ENCODE peak calls at places on chromosomes 5 and 9, in four cellular contexts. One of them, this sample, is unnamed.

GRCh38 chr9:104772707-104773106 is 8.8 kb downstream of the NIPSNAP3B start:
- DNase-seq in breast epithelium: no peak
- DNase-seq in lower lobe of right lung: no peak
- DNase-seq in choroid plexus epithelial cell: peak
- DNase-seq in this sample: no peak

GRCh38 chr5:57009811-57010210 is 57.9 kb upstream of the MIER3 start:
- DNase-seq in lower lobe of right lung: no peak
- DNase-seq in choroid plexus epithelial cell: peak
- DNase-seq in breast epithelium: no peak
- DNase-seq in this sample: no peak

GRCh38 chr5:3446410-3446809 is 149.2 kb upstream of the IRX1 start:
- DNase-seq in choroid plexus epithelial cell: no peak
- DNase-seq in breast epithelium: no peak
- DNase-seq in lower lobe of right lung: no peak
- DNase-seq in this sample: no peak

GRCh38 chr5:132426525-132427138 is 57.1 kb downstream of the SLC22A5 start:
- DNase-seq in choroid plexus epithelial cell: peak
- DNase-seq in breast epithelium: no peak
- DNase-seq in lower lobe of right lung: peak
- DNase-seq in this sample: peak

GRCh38 chr5:62286834-62287611 is 19.0 kb upstream of the KIF2A start:
- DNase-seq in lower lobe of right lung: no peak
- DNase-seq in choroid plexus epithelial cell: no peak
- DNase-seq in breast epithelium: no peak
- DNase-seq in this sample: peak

GRCh38 chr5:113255105-113255504 is 179.7 kb downstream of the TSSK1B start:
- DNase-seq in lower lobe of right lung: no peak
- DNase-seq in choroid plexus epithelial cell: peak
- DNase-seq in breast epithelium: no peak
- DNase-seq in this sample: no peak

GRCh38 chr9:15697459-15697858 is 144.6 kb downstream of the CCDC171 start:
- DNase-seq in breast epithelium: no peak
- DNase-seq in lower lobe of right lung: no peak
- DNase-seq in choroid plexus epithelial cell: peak
- DNase-seq in this sample: peak

GRCh38 chr5:154857534-154858250 is 735 bp upstream of the CNOT8 start:
- DNase-seq in breast epithelium: peak
- DNase-seq in choroid plexus epithelial cell: peak
- DNase-seq in lower lobe of right lung: peak
- DNase-seq in this sample: peak

GRCh38 chr9:107029146-107029545 is 166.2 kb downstream of the ZNF462 start:
- DNase-seq in lower lobe of right lung: no peak
- DNase-seq in breast epithelium: no peak
- DNase-seq in choroid plexus epithelial cell: no peak
- DNase-seq in this sample: no peak

GRCh38 chr5:135127604-135128240 is 93.7 kb upstream of the PITX1 start:
- DNase-seq in choroid plexus epithelial cell: peak
- DNase-seq in breast epithelium: no peak
- DNase-seq in lower lobe of right lung: no peak
- DNase-seq in this sample: peak

GRCh38 chr5:83559141-83559785 is 87.7 kb downstream of the VCAN start:
- DNase-seq in lower lobe of right lung: no peak
- DNase-seq in choroid plexus epithelial cell: peak
- DNase-seq in breast epithelium: no peak
- DNase-seq in this sample: no peak

GRCh38 chr9:127629468-127630081 is 17.5 kb downstream of the STXBP1 start:
- DNase-seq in choroid plexus epithelial cell: peak
- DNase-seq in lower lobe of right lung: no peak
- DNase-seq in breast epithelium: no peak
- DNase-seq in this sample: peak

GRCh38 chr5:104412649-104413240 is 850.2 kb upstream of the NUDT12 start:
- DNase-seq in breast epithelium: no peak
- DNase-seq in choroid plexus epithelial cell: peak
- DNase-seq in lower lobe of right lung: no peak
- DNase-seq in this sample: peak

GRCh38 chr9:14400658-14400995 is 86.7 kb upstream of the NFIB start:
- DNase-seq in breast epithelium: no peak
- DNase-seq in choroid plexus epithelial cell: peak
- DNase-seq in lower lobe of right lung: no peak
- DNase-seq in this sample: peak

GRCh38 chr5:131974622-131974955 is 29.1 kb upstream of the MEIKIN start:
- DNase-seq in choroid plexus epithelial cell: no peak
- DNase-seq in breast epithelium: no peak
- DNase-seq in lower lobe of right lung: no peak
- DNase-seq in this sample: no peak

GRCh38 chr5:58849995-58850667 is 267.3 kb downstream of the RAB3C start:
- DNase-seq in breast epithelium: no peak
- DNase-seq in lower lobe of right lung: peak
- DNase-seq in choroid plexus epithelial cell: peak
- DNase-seq in this sample: peak

GRCh38 chr5:168085321-168086040 is 206.0 kb upstream of the WWC1 start:
- DNase-seq in lower lobe of right lung: no peak
- DNase-seq in choroid plexus epithelial cell: no peak
- DNase-seq in breast epithelium: no peak
- DNase-seq in this sample: no peak

GRCh38 chr9:14119694-14120514 is 194.0 kb downstream of the NFIB start:
- DNase-seq in breast epithelium: no peak
- DNase-seq in choroid plexus epithelial cell: peak
- DNase-seq in lower lobe of right lung: no peak
- DNase-seq in this sample: peak

GRCh38 chr5:36728697-36729543 is 122.5 kb downstream of the SLC1A3 start:
- DNase-seq in breast epithelium: no peak
- DNase-seq in choroid plexus epithelial cell: peak
- DNase-seq in lower lobe of right lung: no peak
- DNase-seq in this sample: peak

GRCh38 chr5:153965102-153965645 is 73.5 kb downstream of the FAM114A2 start:
- DNase-seq in lower lobe of right lung: no peak
- DNase-seq in choroid plexus epithelial cell: peak
- DNase-seq in breast epithelium: no peak
- DNase-seq in this sample: peak

GRCh38 chr9:135415586-135415985 is 64.0 kb upstream of the PPP1R26 start:
- DNase-seq in breast epithelium: peak
- DNase-seq in lower lobe of right lung: no peak
- DNase-seq in choroid plexus epithelial cell: no peak
- DNase-seq in this sample: no peak

GRCh38 chr5:6606884-6607558 is 25.8 kb downstream of the NSUN2 start:
- DNase-seq in lower lobe of right lung: no peak
- DNase-seq in breast epithelium: no peak
- DNase-seq in choroid plexus epithelial cell: no peak
- DNase-seq in this sample: no peak

GRCh38 chr5:58156354-58156753 is 303.5 kb downstream of the PLK2 start:
- DNase-seq in choroid plexus epithelial cell: peak
- DNase-seq in breast epithelium: no peak
- DNase-seq in lower lobe of right lung: no peak
- DNase-seq in this sample: peak

GRCh38 chr9:1837453-1838084 is 177.6 kb upstream of the SMARCA2 start:
- DNase-seq in lower lobe of right lung: no peak
- DNase-seq in choroid plexus epithelial cell: peak
- DNase-seq in breast epithelium: no peak
- DNase-seq in this sample: peak

DNA sequence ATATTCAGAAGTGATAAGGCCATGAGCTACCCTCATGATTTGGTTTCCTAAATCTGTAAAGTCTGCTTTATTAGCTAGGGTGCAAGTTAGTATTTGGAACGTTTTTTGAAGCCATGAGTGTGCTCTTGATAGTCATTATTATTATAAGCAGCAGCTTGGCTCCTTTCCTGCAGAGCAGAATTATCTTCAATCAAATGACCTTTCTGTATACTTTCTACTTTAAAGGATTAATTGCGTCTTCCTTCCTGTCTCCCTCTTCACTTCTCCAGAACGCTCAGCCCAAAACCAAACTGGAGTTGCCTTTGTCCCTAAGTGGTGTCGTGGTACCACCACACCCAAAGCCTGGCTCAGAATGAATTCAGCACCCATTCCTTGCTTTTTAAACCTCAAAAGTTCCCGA is 211.3 kb downstream of the ARHGAP26 start:
- DNase-seq in choroid plexus epithelial cell: no peak
- DNase-seq in breast epithelium: no peak
- DNase-seq in lower lobe of right lung: no peak
- DNase-seq in this sample: no peak
- H3K4me3 ChIP-seq in choroid plexus epithelial cell: no peak
- H3K4me3 ChIP-seq in breast epithelium: no peak
- H3K4me3 ChIP-seq in lower lobe of right lung: no peak
- H3K4me3 ChIP-seq in this sample: no peak

GRCh38 chr5:125412051-125412560 is 665.7 kb upstream of the ZNF608 start:
- DNase-seq in breast epithelium: no peak
- DNase-seq in lower lobe of right lung: no peak
- DNase-seq in choroid plexus epithelial cell: peak
- DNase-seq in this sample: peak

GRCh38 chr5:125409496-125410351 is 663.3 kb upstream of the ZNF608 start:
- DNase-seq in lower lobe of right lung: no peak
- DNase-seq in breast epithelium: no peak
- DNase-seq in choroid plexus epithelial cell: peak
- DNase-seq in this sample: peak

GRCh38 chr5:125411163-125412050 is 665.0 kb upstream of the ZNF608 start:
- DNase-seq in breast epithelium: no peak
- DNase-seq in choroid plexus epithelial cell: peak
- DNase-seq in lower lobe of right lung: no peak
- DNase-seq in this sample: peak

GRCh38 chr5:125409101-125409495 is 662.7 kb upstream of the ZNF608 start:
- DNase-seq in choroid plexus epithelial cell: peak
- DNase-seq in breast epithelium: no peak
- DNase-seq in lower lobe of right lung: no peak
- DNase-seq in this sample: peak

DNA sequence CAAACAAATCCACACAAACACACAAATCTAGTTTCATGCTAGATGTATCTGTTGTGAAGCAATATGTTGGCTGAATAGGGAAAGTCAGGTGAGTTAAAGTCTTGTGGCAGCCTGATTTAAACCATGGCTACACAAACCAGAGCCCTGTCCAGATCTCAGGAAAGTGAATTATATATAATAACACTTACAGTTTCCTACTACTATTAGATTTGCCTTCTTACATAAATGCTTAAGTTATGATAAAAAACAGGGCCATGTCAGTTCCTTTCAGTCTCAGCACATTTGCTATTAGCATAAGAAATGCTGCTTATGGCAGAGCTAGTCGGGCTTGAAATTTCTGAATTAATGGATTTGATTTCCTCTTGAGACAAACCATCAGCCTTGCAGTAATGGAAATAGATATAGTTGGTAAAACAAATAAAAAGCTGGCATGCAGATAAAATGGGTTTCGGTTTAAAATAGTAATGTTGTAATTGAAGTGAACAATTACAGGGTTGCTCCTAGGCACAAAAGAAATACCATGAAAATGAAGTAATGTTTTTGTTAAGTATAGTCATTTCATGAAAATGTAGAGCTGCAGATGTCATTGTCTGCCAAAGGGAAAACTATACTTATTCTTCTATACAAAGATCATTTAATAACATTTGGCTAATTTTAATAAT is 664.2 kb upstream of the ZNF608 start:
- DNase-seq in choroid plexus epithelial cell: peak
- DNase-seq in breast epithelium: no peak
- DNase-seq in lower lobe of right lung: no peak
- DNase-seq in this sample: peak
- H3K4me3 ChIP-seq in choroid plexus epithelial cell: no peak
- H3K4me3 ChIP-seq in breast epithelium: no peak
- H3K4me3 ChIP-seq in lower lobe of right lung: no peak
- H3K4me3 ChIP-seq in this sample: no peak

GRCh38 chr9:36488322-36488838 is 84.3 kb upstream of the MELK start:
- DNase-seq in choroid plexus epithelial cell: no peak
- DNase-seq in breast epithelium: no peak
- DNase-seq in lower lobe of right lung: no peak
- DNase-seq in this sample: no peak
- H3K4me3 ChIP-seq in choroid plexus epithelial cell: peak
- H3K4me3 ChIP-seq in breast epithelium: peak
- H3K4me3 ChIP-seq in lower lobe of right lung: peak
- H3K4me3 ChIP-seq in this sample: peak

GRCh38 chr5:73120222-73121108 is at the start of gene TMEM171:
- DNase-seq in lower lobe of right lung: peak
- DNase-seq in choroid plexus epithelial cell: peak
- DNase-seq in breast epithelium: no peak
- DNase-seq in this sample: peak
- H3K4me3 ChIP-seq in lower lobe of right lung: peak
- H3K4me3 ChIP-seq in choroid plexus epithelial cell: peak
- H3K4me3 ChIP-seq in breast epithelium: peak
- H3K4me3 ChIP-seq in this sample: peak

GRCh38 chr5:75054110-75054930 is 2.0 kb upstream of the GCNT4 start:
- DNase-seq in lower lobe of right lung: peak
- DNase-seq in breast epithelium: no peak
- DNase-seq in choroid plexus epithelial cell: peak
- DNase-seq in this sample: peak
- H3K4me3 ChIP-seq in lower lobe of right lung: peak
- H3K4me3 ChIP-seq in breast epithelium: peak
- H3K4me3 ChIP-seq in choroid plexus epithelial cell: peak
- H3K4me3 ChIP-seq in this sample: peak